ENCODE peak calls at places on chromosomes 6 and 20, in seven cellular contexts. N is adrenal gland, R is lower leg skin, T is Peyer's patch, Q is H54, C is heart left ventricle, H is prostate gland. U is an unnamed sample.

GRCh38 chr6:4381379-4381778 is 246.0 kb upstream of the ECI2 start:
- DNase-seq in N (peak), R (no peak), T (no peak), Q (no peak), C (no peak), H (no peak), U (no peak)

GRCh38 chr6:116060572-116061283 is at the start of gene FRK:
- DNase-seq in N (no peak), R (no peak), T (no peak), Q (no peak), C (no peak), H (peak), U (no peak)

GRCh38 chr6:80641591-80641990 is 535.1 kb downstream of the BCKDHB start:
- DNase-seq in N (no peak), R (no peak), T (no peak), Q (no peak), C (no peak), H (no peak), U (no peak)

GRCh38 chr6:34132486-34133185 is 13.3 kb downstream of the GRM4 start:
- DNase-seq in N (peak), R (no peak), T (no peak), Q (peak), C (no peak), H (no peak), U (no peak)

GRCh38 chr20:48686238-48687096 is 141.3 kb downstream of the PREX1 start:
- DNase-seq in N (peak), R (no peak), T (no peak), Q (peak), C (no peak), H (peak), U (no peak)

GRCh38 chr6:125759959-125760457 is 10.6 kb downstream of the HEY2 start:
- DNase-seq in N (no peak), R (no peak), T (no peak), Q (no peak), C (no peak), H (no peak), U (no peak)

GRCh38 chr6:3769610-3770009 is 18.1 kb upstream of the PXDC1 start:
- DNase-seq in N (no peak), R (no peak), T (no peak), Q (no peak), C (no peak), H (no peak), U (no peak)

GRCh38 chr6:55943329-55943728 is 67.9 kb upstream of the BMP5 start:
- DNase-seq in N (no peak), R (no peak), T (no peak), Q (no peak), C (no peak), H (no peak), U (no peak)

GRCh38 chr6:44494011-44494501 is 106.5 kb downstream of the CDC5L start:
- DNase-seq in N (no peak), R (no peak), T (no peak), Q (peak), C (no peak), H (no peak), U (no peak)

DNA sequence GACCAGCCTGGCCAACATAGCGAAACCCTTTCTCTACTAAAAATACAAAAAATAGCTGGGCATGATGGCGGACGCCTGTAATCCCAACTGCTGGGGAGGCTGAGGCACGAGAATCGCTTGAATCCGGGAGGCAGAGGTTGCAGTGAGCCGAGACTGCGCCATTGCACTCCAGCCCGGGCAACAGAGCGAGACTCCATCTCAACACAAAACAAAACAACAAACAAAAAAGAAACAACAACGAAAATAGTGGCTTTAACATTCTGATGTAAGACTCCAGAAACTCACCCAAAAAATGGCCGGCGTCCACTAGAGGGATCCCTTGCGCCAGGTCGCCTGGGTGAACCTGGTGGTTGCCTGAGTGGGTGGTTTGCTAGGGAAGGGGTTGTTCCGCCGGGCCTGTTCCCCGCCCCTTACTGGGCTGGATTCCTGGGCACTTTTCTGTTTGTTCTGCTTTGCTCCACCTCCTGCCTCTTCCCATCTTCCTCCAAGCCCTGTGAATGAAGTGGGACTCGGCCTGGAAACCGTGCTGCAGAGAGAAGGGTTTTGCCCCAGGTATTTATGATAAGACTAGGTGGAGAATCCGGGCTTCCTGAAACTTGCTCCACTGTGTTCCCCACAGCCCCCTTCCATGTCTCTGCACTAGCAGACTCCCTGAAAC is 1.5 kb downstream of the PABPC1L start:
- DNase-seq in N (peak), R (no peak), T (no peak), Q (no peak), C (no peak), H (peak), U (no peak)
- TF ChIP-seq POLR2A in N (no peak), R (no peak), T (no peak), Q (no peak), C (no peak), H (no peak), U (no peak)

DNA sequence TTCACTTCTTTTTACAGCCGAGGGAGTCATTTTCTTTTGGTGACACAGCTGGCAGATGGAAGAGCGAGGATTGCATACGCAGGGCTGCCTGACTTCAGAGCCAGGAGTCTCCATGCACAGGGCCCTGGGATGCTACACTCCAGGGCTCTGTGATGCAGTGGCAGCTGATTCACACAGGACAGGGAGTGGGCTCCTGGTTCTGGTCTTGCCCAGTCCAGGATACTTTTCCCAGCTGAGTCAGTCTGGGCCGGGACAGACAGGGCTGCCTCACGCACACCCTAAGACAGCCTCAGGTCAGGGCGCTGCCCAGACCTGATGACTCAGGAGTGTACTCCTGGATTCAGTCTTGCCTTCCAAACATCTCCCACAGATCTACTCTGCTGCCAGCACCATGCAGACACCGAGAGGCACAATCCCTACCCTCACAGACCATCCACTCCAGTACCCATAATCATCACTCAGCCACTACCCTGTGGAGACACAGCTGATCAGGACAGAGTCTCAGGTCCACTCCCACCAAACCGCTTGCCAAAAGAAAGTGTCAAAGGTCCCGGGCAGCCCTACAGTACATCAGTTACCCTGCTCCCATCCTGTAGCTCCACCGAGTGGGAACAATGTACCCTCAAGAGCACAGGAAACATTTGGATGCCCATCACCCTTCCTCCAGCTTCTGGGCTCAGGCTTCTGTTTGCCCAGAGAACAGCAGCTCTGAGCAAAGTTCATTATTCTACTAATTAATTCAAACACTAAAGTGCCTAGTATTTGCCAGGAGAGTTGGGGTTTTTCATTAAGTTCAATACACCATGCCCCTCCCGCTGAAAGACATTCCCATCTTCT is 11.5 kb downstream of the SDC4 start:
- DNase-seq in N (peak), R (peak), T (peak), Q (peak), C (no peak), H (no peak), U (peak)
- TF ChIP-seq POLR2A in N (peak), R (no peak), T (peak), Q (no peak), C (no peak), H (peak), U (no peak)

GRCh38 chr6:108673602-108674001 is 112.9 kb downstream of the FOXO3 start:
- DNase-seq in N (no peak), R (no peak), T (no peak), Q (peak), C (no peak), H (no peak), U (no peak)

GRCh38 chr6:108676555-108676954 is 115.8 kb downstream of the FOXO3 start:
- DNase-seq in N (no peak), R (no peak), T (no peak), Q (no peak), C (no peak), H (no peak), U (no peak)

GRCh38 chr6:108677357-108677756 is 116.6 kb downstream of the FOXO3 start:
- DNase-seq in N (no peak), R (no peak), T (no peak), Q (no peak), C (no peak), H (no peak), U (no peak)

GRCh38 chr6:108675226-108676160 is 114.8 kb downstream of the FOXO3 start:
- DNase-seq in N (no peak), R (no peak), T (no peak), Q (no peak), C (no peak), H (no peak), U (no peak)

GRCh38 chr6:108677894-108678293 is 117.2 kb downstream of the FOXO3 start:
- DNase-seq in N (no peak), R (no peak), T (no peak), Q (no peak), C (no peak), H (no peak), U (no peak)
- TF ChIP-seq POLR2A in N (no peak), R (no peak), T (no peak), Q (no peak), C (no peak), H (no peak), U (no peak)

DNA sequence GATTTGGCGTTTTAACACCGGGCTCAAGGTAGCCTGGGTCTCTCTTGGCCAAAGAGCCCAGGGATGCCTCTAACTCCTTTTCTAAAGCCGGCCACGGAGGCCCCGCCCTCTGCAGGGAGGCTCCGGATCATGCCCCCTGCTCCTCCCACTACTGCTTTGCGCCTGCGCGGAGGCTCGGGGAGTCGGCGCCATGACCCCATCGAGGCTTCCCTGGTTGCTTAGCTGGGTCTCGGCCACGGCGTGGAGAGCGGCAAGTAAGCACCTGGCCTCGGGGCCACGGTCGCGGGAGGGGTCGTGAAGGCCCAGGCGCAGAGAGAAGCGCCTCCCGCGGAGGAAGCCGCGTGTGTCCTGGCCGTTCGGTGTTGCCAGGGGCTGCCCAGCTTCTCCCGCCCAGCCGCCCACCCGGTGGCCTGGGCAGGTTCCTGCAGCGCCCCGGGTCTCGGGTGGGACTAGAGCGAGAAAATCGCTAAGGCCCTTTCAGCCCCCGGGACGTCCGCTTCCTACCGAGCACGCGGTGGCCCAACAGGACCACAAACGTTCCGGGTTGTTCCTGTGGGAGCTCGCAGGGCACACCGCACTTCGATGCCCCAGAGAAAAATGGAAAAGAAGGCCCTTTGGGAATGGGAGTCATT is at the start of gene SDHAF4:
- DNase-seq in N (peak), R (peak), T (peak), Q (peak), C (peak), H (peak), U (peak)
- TF ChIP-seq POLR2A in N (peak), R (peak), T (peak), Q (peak), C (no peak), H (peak), U (peak)